ENCODE peak calls at places on chromosomes 13 and 19, in four cellular contexts. O is left lung, R is fibroblast of the conjunctiva, W is activated T-cell treated with anti-CD3 and anti-CD28 coated beads for 1 hour. D is an unnamed sample.
A peak's percentile ranks its signal among the peaks of the same experiment; 100 is the strongest.

GRCh38 chr13:98142427-98143156 is at the start of gene FARP1:
- DNase-seq in O (peak; percentile 74), R (peak; percentile 17), W (no peak), D (peak; percentile 92)

GRCh38 chr19:30791116-30791515 is 418.9 kb downstream of the ZNF536 start:
- DNase-seq in O (no peak), R (no peak), W (no peak), D (no peak)

GRCh38 chr19:40588110-40588854 is 11.6 kb downstream of the SHKBP1 start:
- DNase-seq in O (no peak), R (no peak), W (no peak), D (no peak)

GRCh38 chr19:43555185-43555770 is 20.0 kb downstream of the XRCC1 start:
- DNase-seq in O (peak; percentile 72), R (peak; percentile 57), W (peak; percentile 80), D (no peak)

GRCh38 chr19:44623080-44623479 is 9.7 kb downstream of the IGSF23 start:
- DNase-seq in O (no peak), R (no peak), W (no peak), D (no peak)

GRCh38 chr13:65872448-65872847 is 1357.7 kb downstream of the PCDH9 start:
- DNase-seq in O (no peak), R (no peak), W (no peak), D (no peak)

GRCh38 chr13:76316998-76317527 is 569.1 kb downstream of the KCTD12 start:
- DNase-seq in O (no peak), R (no peak), W (no peak), D (no peak)

GRCh38 chr13:110799246-110800236 is 86.0 kb downstream of the ING1 start:
- DNase-seq in O (peak; percentile 63), R (peak; percentile 61), W (no peak), D (no peak)

GRCh38 chr19:38350883-38351282 is 15.3 kb downstream of the CATSPERG start:
- DNase-seq in O (no peak), R (no peak), W (no peak), D (no peak)

GRCh38 chr19:50690439-50690838 is 29.2 kb downstream of the SHANK1 start:
- DNase-seq in O (no peak), R (no peak), W (no peak), D (no peak)

GRCh38 chr19:50039968-50040367 is 14.2 kb downstream of the ZNF473 start:
- DNase-seq in O (no peak), R (no peak), W (no peak), D (no peak)

GRCh38 chr13:114115191-114115671 is 17.2 kb downstream of the RASA3 start:
- DNase-seq in O (peak; percentile 79), R (no peak), W (no peak), D (peak; percentile 85)

GRCh38 chr19:57171551-57172081 is 4.3 kb upstream of the DUXA start:
- DNase-seq in O (peak; percentile 42), R (no peak), W (no peak), D (no peak)

GRCh38 chr13:101394597-101394996 is 21.7 kb downstream of the NALCN start:
- DNase-seq in O (no peak), R (no peak), W (no peak), D (no peak)

GRCh38 chr13:112752711-112753541 is 63.1 kb downstream of the ATP11A start:
- DNase-seq in O (no peak), R (no peak), W (no peak), D (peak; percentile 39)

GRCh38 chr19:11984986-11985385 is 20.1 kb downstream of the ZNF763 start:
- DNase-seq in O (no peak), R (no peak), W (no peak), D (no peak)

GRCh38 chr19:1882089-1882785 is 3.1 kb downstream of the ABHD17A start:
- DNase-seq in O (no peak), R (no peak), W (peak; percentile 67), D (no peak)

GRCh38 chr19:17457621-17458020 is 3.1 kb downstream of the NXNL1 start:
- DNase-seq in O (no peak), R (no peak), W (no peak), D (no peak)

GRCh38 chr19:1302534-1303239 is 17.0 kb downstream of the EFNA2 start:
- DNase-seq in O (no peak), R (no peak), W (no peak), D (no peak)

GRCh38 chr13:109840201-109840892 is 54.0 kb upstream of the IRS2 start:
- DNase-seq in O (no peak), R (no peak), W (no peak), D (no peak)

GRCh38 chr19:12867120-12868099 is 13.8 kb downstream of the DNASE2 start:
- DNase-seq in O (no peak), R (peak; percentile 20), W (peak; percentile 65), D (peak; percentile 84)

GRCh38 chr13:85657942-85658341 is 141.3 kb downstream of the SLITRK6 start:
- DNase-seq in O (no peak), R (no peak), W (no peak), D (no peak)

GRCh38 chr19:10800488-10800887 is 35.5 kb downstream of the TMED1 start:
- DNase-seq in O (no peak), R (no peak), W (no peak), D (no peak)